ENCODE peak calls at places on chromosomes 5 and 9, in five cellular contexts. Z is H1, C is HepG2, J is GM12878, A is NT2/D1. U is an unnamed sample.

GRCh38 chr5:113804943-113805342 is 291.4 kb downstream of the YTHDC2 start:
- DNase-seq in C (no peak), A (no peak), J (no peak), Z (no peak), U (no peak)

GRCh38 chr5:86463339-86463738 is 154.4 kb upstream of the COX7C start:
- DNase-seq in Z (no peak), C (peak), J (no peak), A (no peak), U (no peak)

GRCh38 chr5:140595538-140595937 is 30.9 kb downstream of the SLC35A4 start:
- DNase-seq in A (no peak), J (no peak), Z (no peak), C (peak), U (no peak)

GRCh38 chr5:107766439-107766838 is 95.7 kb upstream of the EFNA5 start:
- DNase-seq in Z (no peak), C (no peak), A (no peak), J (no peak), U (no peak)

GRCh38 chr5:14178671-14179211 is 35.6 kb downstream of the TRIO start:
- DNase-seq in Z (peak), C (no peak), A (no peak), J (no peak), U (no peak)

GRCh38 chr5:141603912-141604311 is 14.9 kb downstream of the DIAPH1 start:
- DNase-seq in A (no peak), C (no peak), Z (no peak), J (no peak), U (no peak)

GRCh38 chr9:70020217-70020616 is 23.4 kb upstream of the MAMDC2 start:
- DNase-seq in J (no peak), Z (no peak), C (no peak), A (no peak), U (no peak)

GRCh38 chr5:61933787-61934626 is 372.0 kb upstream of the KIF2A start:
- DNase-seq in A (peak), J (peak), C (peak), Z (peak), U (peak)

GRCh38 chr5:74262810-74263209 is 377.7 kb downstream of the ENC1 start:
- DNase-seq in Z (no peak), J (no peak), C (no peak), A (no peak), U (no peak)

GRCh38 chr9:136178061-136178772 is 26.7 kb downstream of the LHX3 start:
- DNase-seq in J (no peak), C (no peak), Z (no peak), A (no peak), U (no peak)

GRCh38 chr9:14910178-14910805 is at the start of gene FREM1:
- DNase-seq in C (peak), A (peak), J (no peak), Z (peak), U (peak)

GRCh38 chr5:135429326-135429725 is 17.8 kb downstream of the DCANP1 start:
- DNase-seq in Z (peak), J (no peak), C (peak), A (no peak), U (no peak)

GRCh38 chr9:136566899-136567298 is 21.1 kb upstream of the NOTCH1 start:
- DNase-seq in C (no peak), A (no peak), J (no peak), Z (no peak), U (no peak)

GRCh38 chr5:123344819-123345426 is 78.3 kb downstream of the CEP120 start:
- DNase-seq in Z (no peak), J (no peak), A (peak), C (peak), U (peak)

GRCh38 chr5:41869739-41870620 is at the start of gene OXCT1:
- DNase-seq in J (peak), A (peak), C (peak), Z (peak), U (peak)

GRCh38 chr9:128771094-128771721 is 519 bp downstream of the ZER1 start:
- DNase-seq in Z (no peak), J (no peak), C (no peak), A (peak), U (peak)

GRCh38 chr5:149205625-149206523 is 64.6 kb downstream of the ABLIM3 start:
- DNase-seq in C (no peak), Z (peak), J (no peak), A (no peak), U (no peak)

GRCh38 chr9:88322906-88323566 is 65.2 kb upstream of the SPIN1 start:
- DNase-seq in A (no peak), J (no peak), Z (no peak), C (no peak), U (no peak)

GRCh38 chr5:1564182-1564748 is 40.5 kb upstream of the LPCAT1 start:
- DNase-seq in Z (no peak), J (no peak), C (peak), A (no peak), U (no peak)

GRCh38 chr5:35651002-35651756 is 33.5 kb downstream of the SPEF2 start:
- DNase-seq in A (peak), C (peak), J (no peak), Z (peak), U (peak)

GRCh38 chr9:72006481-72006880 is 53.9 kb downstream of the C9orf57 start:
- DNase-seq in A (no peak), Z (no peak), C (no peak), J (no peak), U (no peak)

GRCh38 chr5:38753776-38754175 is 92.0 kb upstream of the OSMR start:
- DNase-seq in J (no peak), C (no peak), A (no peak), Z (no peak), U (no peak)

GRCh38 chr5:35863159-35863558 is 6.5 kb downstream of the IL7R start:
- DNase-seq in C (no peak), J (no peak), A (no peak), Z (no peak), U (no peak)

GRCh38 chr5:80010754-80011392 is 19.8 kb upstream of the MTX3 start:
- DNase-seq in A (no peak), J (no peak), Z (no peak), C (no peak), U (no peak)

GRCh38 chr9:131651599-131651998 is 88.3 kb downstream of the RAPGEF1 start:
- DNase-seq in J (no peak), Z (no peak), A (no peak), C (peak), U (no peak)

GRCh38 chr5:36733183-36733582 is 126.8 kb downstream of the SLC1A3 start:
- DNase-seq in A (no peak), J (no peak), Z (no peak), C (no peak), U (no peak)

GRCh38 chr5:69245031-69245430 is 10.3 kb downstream of the CDK7 start:
- DNase-seq in A (no peak), Z (no peak), J (no peak), C (no peak), U (no peak)

GRCh38 chr5:59724482-59725392 is 168.8 kb downstream of the PDE4D start:
- DNase-seq in A (peak), J (no peak), Z (peak), C (peak), U (peak)

GRCh38 chr5:77631166-77631582 is 7.3 kb downstream of the OTP start:
- DNase-seq in A (no peak), J (peak), Z (no peak), C (no peak), U (no peak)

GRCh38 chr9:114005371-114006154 is 72.5 kb downstream of the AMBP start:
- DNase-seq in Z (peak), J (no peak), C (no peak), A (no peak), U (no peak)

GRCh38 chr9:124467410-124468060 is 17.3 kb downstream of the ADGRD2 start:
- DNase-seq in J (no peak), C (no peak), A (no peak), Z (no peak), U (no peak)

GRCh38 chr5:119276976-119277375 is 78.8 kb upstream of the TNFAIP8 start:
- DNase-seq in Z (no peak), A (no peak), C (no peak), J (no peak), U (no peak)

GRCh38 chr9:126494264-126494663 is 119.5 kb upstream of the LMX1B start:
- DNase-seq in C (no peak), Z (no peak), A (no peak), J (no peak), U (no peak)

GRCh38 chr5:1661311-1661710 is 137.6 kb upstream of the LPCAT1 start:
- DNase-seq in J (no peak), A (no peak), Z (no peak), C (no peak), U (no peak)

GRCh38 chr5:174535691-174536090 is 188.7 kb upstream of the MSX2 start:
- DNase-seq in A (no peak), C (no peak), Z (no peak), J (no peak), U (no peak)

DNA sequence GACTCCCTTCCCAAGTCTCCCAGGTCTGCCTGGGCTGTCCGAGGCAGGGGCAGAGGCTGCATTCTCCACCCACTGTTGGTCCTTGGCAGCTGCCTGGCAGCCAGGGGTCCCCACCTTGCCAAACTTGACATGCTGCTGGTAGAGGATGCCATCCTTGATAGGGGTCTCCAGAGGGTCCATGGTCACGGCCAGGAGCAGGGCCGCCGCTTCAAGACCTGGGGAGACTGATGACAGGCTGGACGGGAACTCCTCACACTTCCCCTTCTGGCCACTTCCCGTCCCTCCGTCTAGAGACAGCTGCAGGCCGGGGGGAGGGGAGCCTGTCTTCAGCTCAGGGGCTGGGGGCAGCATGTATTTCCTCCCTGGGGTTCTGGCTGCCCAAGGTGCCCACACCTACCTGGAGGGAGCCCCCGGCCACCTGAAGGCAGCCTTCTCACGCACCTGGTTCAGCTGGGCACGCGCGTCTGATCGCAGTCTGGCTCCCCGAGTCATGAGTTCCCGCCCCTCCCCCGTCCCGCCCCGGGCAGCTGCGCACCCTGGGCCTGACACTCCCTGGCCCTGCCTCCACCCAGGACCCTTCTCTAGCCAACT is at the start of gene DOK3:
- DNase-seq in Z (no peak), A (no peak), C (no peak), J (no peak), U (no peak)
- TF ChIP-seq SUZ12 in Z (no peak), A (no peak), C (no peak), J (no peak), U (no peak)

GRCh38 chr9:116064970-116065369 is 88.6 kb upstream of the PAPPA start:
- DNase-seq in C (no peak), J (no peak), Z (no peak), A (no peak), U (no peak)
- TF ChIP-seq SUZ12 in C (no peak), J (no peak), Z (no peak), A (no peak), U (no peak)

GRCh38 chr9:134223601-134224122 is 59.3 kb upstream of the RNU6ATAC start:
- DNase-seq in J (no peak), C (no peak), A (no peak), Z (no peak), U (no peak)
- TF ChIP-seq SUZ12 in J (no peak), C (no peak), A (no peak), Z (no peak), U (no peak)

DNA sequence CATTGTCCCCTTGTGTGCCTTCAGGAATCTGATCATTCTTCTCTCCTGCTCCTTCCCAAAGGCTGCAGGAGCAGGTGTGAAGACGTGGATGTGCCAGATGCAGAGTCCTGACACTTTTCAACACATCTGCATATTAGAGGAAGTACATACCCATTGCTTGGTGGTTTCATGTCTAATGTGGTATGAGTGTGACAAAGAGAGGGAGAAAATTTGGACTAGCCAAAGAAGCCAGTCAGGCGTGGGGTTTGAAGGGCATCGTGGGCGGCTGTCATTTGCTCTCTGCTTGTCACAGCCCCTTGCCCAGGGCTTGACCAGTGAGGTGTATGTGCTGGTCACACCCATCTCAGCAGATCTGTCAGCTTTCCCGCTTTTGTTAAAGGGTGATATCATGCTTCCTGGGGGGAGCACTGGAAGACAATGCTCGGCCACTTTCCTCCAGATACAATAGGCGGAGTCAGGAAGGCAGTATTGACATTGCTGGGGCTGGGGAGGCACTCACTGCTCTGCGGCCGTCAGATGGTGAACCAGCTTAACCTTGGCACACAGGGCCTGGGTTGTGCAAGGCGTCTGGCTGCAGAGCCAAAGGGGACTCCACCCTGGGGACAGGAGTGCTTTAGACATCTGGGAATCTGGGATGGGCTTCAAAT is 8.6 kb downstream of the TEK start:
- DNase-seq in Z (no peak), J (no peak), C (peak), A (no peak), U (no peak)
- TF ChIP-seq SUZ12 in Z (no peak), J (no peak), C (no peak), A (no peak), U (no peak)

GRCh38 chr5:15645376-15645775 is 145.4 kb downstream of the FBXL7 start:
- DNase-seq in A (no peak), Z (no peak), C (no peak), J (no peak), U (no peak)
- TF ChIP-seq SUZ12 in A (no peak), Z (no peak), C (no peak), J (no peak), U (no peak)

DNA sequence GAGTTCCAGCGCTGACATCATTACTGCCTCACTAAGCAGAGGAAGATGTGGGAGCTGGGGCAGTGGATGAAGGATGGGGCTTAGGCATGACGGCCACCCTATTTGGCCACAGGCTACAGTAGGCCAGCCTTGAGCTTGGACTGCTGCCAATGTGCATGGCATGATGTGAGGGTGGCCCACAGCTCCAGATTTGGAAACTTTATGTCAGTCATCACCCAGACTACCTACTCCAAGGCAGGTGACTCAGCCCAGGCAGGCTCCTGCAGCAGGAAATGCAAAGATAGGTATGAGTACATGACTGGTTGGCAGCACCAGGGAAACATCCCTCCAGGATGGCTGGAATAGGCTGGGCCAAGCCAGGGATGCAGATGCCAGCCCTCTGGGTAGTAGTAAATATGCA is 303.6 kb downstream of the SPOCK1 start:
- DNase-seq in C (no peak), Z (no peak), A (no peak), J (no peak), U (no peak)
- TF ChIP-seq SUZ12 in C (no peak), Z (no peak), A (no peak), J (no peak), U (no peak)

DNA sequence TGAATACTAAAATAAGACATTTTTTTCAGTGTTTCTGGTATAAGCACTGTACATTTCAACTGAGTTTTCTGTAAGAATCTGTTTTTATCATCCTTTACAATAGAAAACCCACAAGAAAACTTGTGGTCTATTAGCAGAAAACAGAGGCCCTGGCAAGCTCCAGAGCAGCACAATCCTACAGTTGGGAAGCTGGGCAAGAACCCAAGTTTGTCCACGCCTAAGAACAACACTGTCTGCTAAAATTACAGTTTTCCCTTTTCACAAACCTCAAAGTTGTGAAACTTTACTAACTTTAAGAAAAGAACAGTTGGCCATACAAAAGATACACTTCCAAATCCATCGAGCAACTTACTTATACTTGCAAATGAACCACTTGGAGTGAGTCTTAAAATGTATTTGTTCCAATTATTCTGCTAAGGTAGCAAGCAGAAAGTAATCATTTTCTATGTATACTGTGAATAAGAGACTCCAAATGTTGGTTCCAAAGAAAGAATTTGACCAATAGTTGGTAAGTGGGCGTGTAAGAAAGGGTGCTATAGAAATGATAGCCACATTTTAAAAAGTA is 982.0 kb upstream of the ARRDC3 start:
- DNase-seq in J (no peak), A (no peak), C (no peak), Z (no peak), U (no peak)
- TF ChIP-seq SUZ12 in J (no peak), A (no peak), C (no peak), Z (no peak), U (no peak)

GRCh38 chr9:121239851-121240250 is 28.1 kb upstream of the GSN start:
- DNase-seq in A (no peak), C (no peak), J (no peak), Z (no peak), U (no peak)

GRCh38 chr9:121242955-121243346 is 25.0 kb upstream of the GSN start:
- DNase-seq in Z (no peak), J (no peak), C (no peak), A (no peak), U (no peak)

GRCh38 chr9:121240394-121241145 is 27.4 kb upstream of the GSN start:
- DNase-seq in C (no peak), J (no peak), A (no peak), Z (no peak), U (no peak)

GRCh38 chr9:121239071-121239470 is 28.9 kb upstream of the GSN start:
- DNase-seq in A (no peak), Z (no peak), C (no peak), J (no peak), U (no peak)

GRCh38 chr9:121242219-121242954 is 25.6 kb upstream of the GSN start:
- DNase-seq in J (no peak), A (no peak), C (no peak), Z (no peak), U (no peak)
- TF ChIP-seq SUZ12 in J (no peak), A (no peak), C (no peak), Z (no peak), U (no peak)